ENCODE peak calls at places on chromosomes 3 and 15, in nine cellular contexts. One of them, this sample, is unnamed.

GRCh38 chr3:126858887-126859286 is 124.0 kb upstream of the PLXNA1 start:
- DNase-seq in AG04450: peak; percentile 77
- DNase-seq in progenitor cell of endocrine pancreas: no peak
- DNase-seq in endothelial cell: no peak
- DNase-seq in AG10803: peak; percentile 85
- DNase-seq in stomach: no peak
- DNase-seq in endodermal cell: peak; percentile 67
- DNase-seq in astrocyte: peak; percentile 93
- DNase-seq in cardiac muscle cell: peak; percentile 79
- DNase-seq in this sample: no peak

GRCh38 chr3:194715022-194715800 is 29.5 kb downstream of the FAM43A start:
- DNase-seq in AG04450: no peak
- DNase-seq in progenitor cell of endocrine pancreas: no peak
- DNase-seq in endothelial cell: no peak
- DNase-seq in AG10803: no peak
- DNase-seq in stomach: no peak
- DNase-seq in endodermal cell: no peak
- DNase-seq in astrocyte: no peak
- DNase-seq in cardiac muscle cell: no peak
- DNase-seq in this sample: no peak

GRCh38 chr15:101620645-101621044 is 31.5 kb downstream of the TM2D3 start:
- DNase-seq in AG04450: no peak
- DNase-seq in progenitor cell of endocrine pancreas: no peak
- DNase-seq in endothelial cell: no peak
- DNase-seq in AG10803: no peak
- DNase-seq in stomach: no peak
- DNase-seq in endodermal cell: no peak
- DNase-seq in astrocyte: no peak
- DNase-seq in cardiac muscle cell: no peak
- DNase-seq in this sample: no peak

GRCh38 chr3:49022751-49023171 is 840 bp downstream of the NDUFAF3 start:
- DNase-seq in AG04450: no peak
- DNase-seq in progenitor cell of endocrine pancreas: no peak
- DNase-seq in endothelial cell: no peak
- DNase-seq in AG10803: no peak
- DNase-seq in stomach: no peak
- DNase-seq in endodermal cell: peak; percentile 65
- DNase-seq in astrocyte: no peak
- DNase-seq in cardiac muscle cell: no peak
- DNase-seq in this sample: no peak

GRCh38 chr3:120181632-120182031 is 87.4 kb upstream of the GSK3B start:
- DNase-seq in AG04450: no peak
- DNase-seq in progenitor cell of endocrine pancreas: no peak
- DNase-seq in endothelial cell: no peak
- DNase-seq in AG10803: no peak
- DNase-seq in stomach: no peak
- DNase-seq in endodermal cell: no peak
- DNase-seq in astrocyte: no peak
- DNase-seq in cardiac muscle cell: no peak
- DNase-seq in this sample: no peak

GRCh38 chr3:126659915-126660886 is 5.3 kb upstream of the TXNRD3 start:
- DNase-seq in AG04450: no peak
- DNase-seq in progenitor cell of endocrine pancreas: no peak
- DNase-seq in endothelial cell: no peak
- DNase-seq in AG10803: no peak
- DNase-seq in stomach: no peak
- DNase-seq in endodermal cell: peak; percentile 71
- DNase-seq in astrocyte: no peak
- DNase-seq in cardiac muscle cell: no peak
- DNase-seq in this sample: no peak

GRCh38 chr3:44924102-44925084 is 50.0 kb downstream of the TGM4 start:
- DNase-seq in AG04450: no peak
- DNase-seq in progenitor cell of endocrine pancreas: no peak
- DNase-seq in endothelial cell: no peak
- DNase-seq in AG10803: peak; percentile 70
- DNase-seq in stomach: no peak
- DNase-seq in endodermal cell: no peak
- DNase-seq in astrocyte: peak; percentile 29
- DNase-seq in cardiac muscle cell: peak; percentile 81
- DNase-seq in this sample: no peak

GRCh38 chr3:12430086-12430485 is 54.2 kb upstream of the TSEN2 start:
- DNase-seq in AG04450: no peak
- DNase-seq in progenitor cell of endocrine pancreas: no peak
- DNase-seq in endothelial cell: no peak
- DNase-seq in AG10803: no peak
- DNase-seq in stomach: no peak
- DNase-seq in endodermal cell: no peak
- DNase-seq in astrocyte: no peak
- DNase-seq in cardiac muscle cell: no peak
- DNase-seq in this sample: no peak

GRCh38 chr3:87855626-87856025 is 203.2 kb downstream of the CGGBP1 start:
- DNase-seq in AG04450: no peak
- DNase-seq in progenitor cell of endocrine pancreas: no peak
- DNase-seq in endothelial cell: no peak
- DNase-seq in AG10803: peak; percentile 25
- DNase-seq in stomach: no peak
- DNase-seq in endodermal cell: no peak
- DNase-seq in astrocyte: peak; percentile 14
- DNase-seq in cardiac muscle cell: peak; percentile 19
- DNase-seq in this sample: no peak

GRCh38 chr3:65672876-65673815 is 365.6 kb downstream of the MAGI1 start:
- DNase-seq in AG04450: peak; percentile 1
- DNase-seq in progenitor cell of endocrine pancreas: peak; percentile 30
- DNase-seq in endothelial cell: peak; percentile 65
- DNase-seq in AG10803: peak; percentile 30
- DNase-seq in stomach: peak; percentile 65
- DNase-seq in endodermal cell: peak; percentile 85
- DNase-seq in astrocyte: no peak
- DNase-seq in cardiac muscle cell: peak; percentile 69
- DNase-seq in this sample: peak; percentile 13

GRCh38 chr15:69784808-69785550 is 312.7 kb downstream of the TLE3 start:
- DNase-seq in AG04450: no peak
- DNase-seq in progenitor cell of endocrine pancreas: no peak
- DNase-seq in endothelial cell: no peak
- DNase-seq in AG10803: peak; percentile 50
- DNase-seq in stomach: no peak
- DNase-seq in endodermal cell: no peak
- DNase-seq in astrocyte: peak; percentile 47
- DNase-seq in cardiac muscle cell: peak; percentile 18
- DNase-seq in this sample: no peak

GRCh38 chr3:148866261-148866660 is 1.2 kb downstream of the CPA3 start:
- DNase-seq in AG04450: peak; percentile 27
- DNase-seq in progenitor cell of endocrine pancreas: no peak
- DNase-seq in endothelial cell: no peak
- DNase-seq in AG10803: peak; percentile 65
- DNase-seq in stomach: no peak
- DNase-seq in endodermal cell: no peak
- DNase-seq in astrocyte: peak; percentile 94
- DNase-seq in cardiac muscle cell: peak; percentile 60
- DNase-seq in this sample: no peak

GRCh38 chr3:33063651-33064051 is 33.3 kb downstream of the GLB1 start:
- DNase-seq in AG04450: no peak
- DNase-seq in progenitor cell of endocrine pancreas: no peak
- DNase-seq in endothelial cell: no peak
- DNase-seq in AG10803: peak; percentile 74
- DNase-seq in stomach: no peak
- DNase-seq in endodermal cell: peak; percentile 18
- DNase-seq in astrocyte: peak; percentile 22
- DNase-seq in cardiac muscle cell: peak; percentile 19
- DNase-seq in this sample: peak; percentile 26

GRCh38 chr3:185270262-185270955 is 16.6 kb upstream of the EHHADH start:
- DNase-seq in AG04450: no peak
- DNase-seq in progenitor cell of endocrine pancreas: no peak
- DNase-seq in endothelial cell: peak; percentile 56
- DNase-seq in AG10803: peak; percentile 41
- DNase-seq in stomach: no peak
- DNase-seq in endodermal cell: peak; percentile 84
- DNase-seq in astrocyte: no peak
- DNase-seq in cardiac muscle cell: peak; percentile 45
- DNase-seq in this sample: no peak

GRCh38 chr3:16927485-16927884 is 42.7 kb downstream of the PLCL2 start:
- DNase-seq in AG04450: no peak
- DNase-seq in progenitor cell of endocrine pancreas: no peak
- DNase-seq in endothelial cell: no peak
- DNase-seq in AG10803: no peak
- DNase-seq in stomach: no peak
- DNase-seq in endodermal cell: no peak
- DNase-seq in astrocyte: no peak
- DNase-seq in cardiac muscle cell: no peak
- DNase-seq in this sample: peak; percentile 23
- TF ChIP-seq CTCF in AG04450: no peak
- TF ChIP-seq CTCF in progenitor cell of endocrine pancreas: no peak
- TF ChIP-seq CTCF in endothelial cell: no peak
- TF ChIP-seq CTCF in AG10803: no peak
- TF ChIP-seq CTCF in stomach: no peak
- TF ChIP-seq CTCF in endodermal cell: peak; percentile 53
- TF ChIP-seq CTCF in astrocyte: no peak
- TF ChIP-seq CTCF in cardiac muscle cell: no peak
- TF ChIP-seq CTCF in this sample: peak; percentile 46

DNA sequence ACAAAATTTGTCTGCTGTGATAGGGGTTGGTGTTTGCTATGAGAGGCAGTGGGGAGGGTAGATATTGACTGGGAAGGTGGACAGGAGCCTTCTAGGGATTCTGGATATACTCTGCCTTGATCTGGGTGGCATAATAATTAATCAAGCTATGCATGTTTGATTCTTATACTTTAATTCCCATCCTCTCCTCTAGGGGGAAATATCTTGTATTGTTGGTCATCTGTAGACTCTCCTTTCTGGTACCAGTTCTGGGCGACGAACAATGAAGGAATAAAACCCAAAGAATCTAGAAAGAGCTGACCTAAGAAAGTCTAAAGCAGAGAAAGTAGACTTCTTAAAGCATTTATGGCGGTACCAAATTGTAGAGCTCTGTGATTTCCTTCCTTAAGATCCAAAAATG is 198.2 kb upstream of the STRIT1 start:
- DNase-seq in AG04450: no peak
- DNase-seq in progenitor cell of endocrine pancreas: no peak
- DNase-seq in endothelial cell: no peak
- DNase-seq in AG10803: no peak
- DNase-seq in stomach: no peak
- DNase-seq in endodermal cell: no peak
- DNase-seq in astrocyte: no peak
- DNase-seq in cardiac muscle cell: no peak
- DNase-seq in this sample: no peak
- TF ChIP-seq CTCF in AG04450: no peak
- TF ChIP-seq CTCF in progenitor cell of endocrine pancreas: no peak
- TF ChIP-seq CTCF in endothelial cell: peak; percentile 36
- TF ChIP-seq CTCF in AG10803: no peak
- TF ChIP-seq CTCF in stomach: no peak
- TF ChIP-seq CTCF in endodermal cell: peak; percentile 41
- TF ChIP-seq CTCF in astrocyte: peak; percentile 7
- TF ChIP-seq CTCF in cardiac muscle cell: no peak
- TF ChIP-seq CTCF in this sample: no peak

GRCh38 chr3:64031540-64032533 is 8.5 kb upstream of the PSMD6 start:
- DNase-seq in AG04450: no peak
- DNase-seq in progenitor cell of endocrine pancreas: no peak
- DNase-seq in endothelial cell: no peak
- DNase-seq in AG10803: no peak
- DNase-seq in stomach: no peak
- DNase-seq in endodermal cell: no peak
- DNase-seq in astrocyte: peak; percentile 31
- DNase-seq in cardiac muscle cell: no peak
- DNase-seq in this sample: no peak
- TF ChIP-seq CTCF in AG04450: no peak
- TF ChIP-seq CTCF in progenitor cell of endocrine pancreas: no peak
- TF ChIP-seq CTCF in endothelial cell: no peak
- TF ChIP-seq CTCF in AG10803: no peak
- TF ChIP-seq CTCF in stomach: no peak
- TF ChIP-seq CTCF in endodermal cell: no peak
- TF ChIP-seq CTCF in astrocyte: no peak
- TF ChIP-seq CTCF in cardiac muscle cell: no peak
- TF ChIP-seq CTCF in this sample: no peak

GRCh38 chr3:67357610-67358458 is 296.6 kb downstream of the SUCLG2 start:
- DNase-seq in AG04450: no peak
- DNase-seq in progenitor cell of endocrine pancreas: no peak
- DNase-seq in endothelial cell: peak; percentile 38
- DNase-seq in AG10803: peak; percentile 34
- DNase-seq in stomach: no peak
- DNase-seq in endodermal cell: peak; percentile 89
- DNase-seq in astrocyte: peak; percentile 12
- DNase-seq in cardiac muscle cell: peak; percentile 34
- DNase-seq in this sample: peak; percentile 28
- TF ChIP-seq CTCF in AG04450: peak; percentile 55
- TF ChIP-seq CTCF in progenitor cell of endocrine pancreas: peak; percentile 58
- TF ChIP-seq CTCF in endothelial cell: peak; percentile 40
- TF ChIP-seq CTCF in AG10803: peak; percentile 41
- TF ChIP-seq CTCF in stomach: no peak
- TF ChIP-seq CTCF in endodermal cell: peak; percentile 77
- TF ChIP-seq CTCF in astrocyte: peak; percentile 35
- TF ChIP-seq CTCF in cardiac muscle cell: peak; percentile 34
- TF ChIP-seq CTCF in this sample: peak; percentile 45

GRCh38 chr3:139716908-139717485 is 39.2 kb upstream of the NMNAT3 start:
- DNase-seq in AG04450: no peak
- DNase-seq in progenitor cell of endocrine pancreas: no peak
- DNase-seq in endothelial cell: no peak
- DNase-seq in AG10803: no peak
- DNase-seq in stomach: no peak
- DNase-seq in endodermal cell: no peak
- DNase-seq in astrocyte: no peak
- DNase-seq in cardiac muscle cell: no peak
- DNase-seq in this sample: no peak

GRCh38 chr3:139721370-139721769 is 43.6 kb upstream of the NMNAT3 start:
- DNase-seq in AG04450: no peak
- DNase-seq in progenitor cell of endocrine pancreas: no peak
- DNase-seq in endothelial cell: no peak
- DNase-seq in AG10803: no peak
- DNase-seq in stomach: no peak
- DNase-seq in endodermal cell: peak; percentile 57
- DNase-seq in astrocyte: no peak
- DNase-seq in cardiac muscle cell: no peak
- DNase-seq in this sample: no peak

GRCh38 chr3:139715736-139716135 is 38.0 kb upstream of the NMNAT3 start:
- DNase-seq in AG04450: no peak
- DNase-seq in progenitor cell of endocrine pancreas: no peak
- DNase-seq in endothelial cell: no peak
- DNase-seq in AG10803: no peak
- DNase-seq in stomach: no peak
- DNase-seq in endodermal cell: no peak
- DNase-seq in astrocyte: no peak
- DNase-seq in cardiac muscle cell: no peak
- DNase-seq in this sample: no peak

GRCh38 chr3:139718415-139718814 is 40.6 kb upstream of the NMNAT3 start:
- DNase-seq in AG04450: no peak
- DNase-seq in progenitor cell of endocrine pancreas: peak; percentile 21
- DNase-seq in endothelial cell: peak; percentile 67
- DNase-seq in AG10803: peak; percentile 35
- DNase-seq in stomach: no peak
- DNase-seq in endodermal cell: peak; percentile 88
- DNase-seq in astrocyte: peak; percentile 25
- DNase-seq in cardiac muscle cell: peak; percentile 41
- DNase-seq in this sample: no peak
- TF ChIP-seq CTCF in AG04450: peak; percentile 54
- TF ChIP-seq CTCF in progenitor cell of endocrine pancreas: peak; percentile 59
- TF ChIP-seq CTCF in endothelial cell: peak; percentile 62
- TF ChIP-seq CTCF in AG10803: peak; percentile 65
- TF ChIP-seq CTCF in stomach: no peak
- TF ChIP-seq CTCF in endodermal cell: peak; percentile 82
- TF ChIP-seq CTCF in astrocyte: peak; percentile 71
- TF ChIP-seq CTCF in cardiac muscle cell: peak; percentile 50
- TF ChIP-seq CTCF in this sample: no peak

GRCh38 chr15:49225572-49226281 is 55.7 kb downstream of the GALK2 start:
- DNase-seq in AG04450: no peak
- DNase-seq in progenitor cell of endocrine pancreas: no peak
- DNase-seq in endothelial cell: peak; percentile 63
- DNase-seq in AG10803: no peak
- DNase-seq in stomach: peak; percentile 28
- DNase-seq in endodermal cell: peak; percentile 92
- DNase-seq in astrocyte: peak; percentile 20
- DNase-seq in cardiac muscle cell: peak; percentile 81
- DNase-seq in this sample: no peak
- TF ChIP-seq CTCF in AG04450: peak; percentile 14
- TF ChIP-seq CTCF in progenitor cell of endocrine pancreas: peak; percentile 43
- TF ChIP-seq CTCF in endothelial cell: peak; percentile 27
- TF ChIP-seq CTCF in AG10803: no peak
- TF ChIP-seq CTCF in stomach: no peak
- TF ChIP-seq CTCF in endodermal cell: peak; percentile 87
- TF ChIP-seq CTCF in astrocyte: no peak
- TF ChIP-seq CTCF in cardiac muscle cell: peak; percentile 39
- TF ChIP-seq CTCF in this sample: peak; percentile 13

This sample was measured in GM10248.